ENCODE peak calls at places on chromosomes 5 and 9, in five cellular contexts. V, B, Y, D and L are unnamed samples.

GRCh38 chr9:82532504-82532903 is 530.4 kb downstream of the RASEF start:
- DNase-seq in V (no peak), B (no peak), Y (no peak), D (no peak), L (no peak)

GRCh38 chr9:8555767-8556500 is 756.4 kb upstream of the DMAC1 start:
- DNase-seq in V (no peak), B (no peak), Y (no peak), D (no peak), L (no peak)

GRCh38 chr9:129289131-129289731 is 111.2 kb upstream of the IER5L start:
- DNase-seq in V (no peak), B (no peak), Y (no peak), D (no peak), L (peak)

GRCh38 chr5:66440202-66440680 is 156.0 kb upstream of the MAST4 start:
- DNase-seq in V (no peak), B (no peak), Y (peak), D (no peak), L (no peak)

GRCh38 chr9:6909186-6909585 is 151.4 kb downstream of the KDM4C start:
- DNase-seq in V (no peak), B (no peak), Y (no peak), D (no peak), L (no peak)

GRCh38 chr5:176133289-176133870 is 104.8 kb upstream of the SIMC1 start:
- DNase-seq in V (peak), B (no peak), Y (no peak), D (peak), L (peak)

GRCh38 chr5:129377504-129377903 is 82.6 kb upstream of the ADAMTS19 start:
- DNase-seq in V (no peak), B (no peak), Y (no peak), D (no peak), L (no peak)

GRCh38 chr5:113122053-113122452 is 145.5 kb downstream of the DCP2 start:
- DNase-seq in V (no peak), B (no peak), Y (no peak), D (no peak), L (no peak)

GRCh38 chr5:33049298-33049697 is 338.2 kb downstream of the NPR3 start:
- DNase-seq in V (no peak), B (no peak), Y (peak), D (no peak), L (no peak)

GRCh38 chr5:93069276-93069675 is 511.7 kb downstream of the NR2F1-AS1 start:
- DNase-seq in V (no peak), B (no peak), Y (no peak), D (no peak), L (no peak)

GRCh38 chr9:93422987-93423386 is 28.5 kb upstream of the FAM120A start:
- DNase-seq in V (no peak), B (no peak), Y (no peak), D (no peak), L (no peak)

GRCh38 chr9:127336086-127336485 is 60.9 kb upstream of the SLC2A8 start:
- DNase-seq in V (no peak), B (no peak), Y (no peak), D (no peak), L (no peak)